ENCODE peak calls at places on chromosomes 2 and 18, in nine cellular contexts. I, G, M, B, E, Z, P, U and J are unnamed samples.

GRCh38 chr2:66874411-66874810 is 439.5 kb downstream of the MEIS1 start:
- DNase-seq in B (no peak), P (no peak), Z (no peak), U (no peak), M (no peak), G (peak), E (no peak), I (no peak), J (no peak)

GRCh38 chr2:218885981-218886447 is 5.4 kb downstream of the WNT10A start:
- DNase-seq in P (no peak), E (peak), B (peak), G (no peak), I (no peak), Z (no peak), U (no peak), M (no peak), J (no peak)

GRCh38 chr2:72136933-72137497 is 10.6 kb downstream of the CYP26B1 start:
- DNase-seq in Z (no peak), G (no peak), B (peak), U (no peak), E (no peak), P (no peak), I (no peak), M (no peak), J (no peak)

GRCh38 chr2:9699139-9699823 is 68.5 kb upstream of the YWHAQ start:
- DNase-seq in M (no peak), G (peak), P (no peak), I (no peak), Z (no peak), B (no peak), U (no peak), E (no peak), J (no peak)

GRCh38 chr2:128497461-128497860 is 178.8 kb upstream of the HS6ST1 start:
- DNase-seq in Z (no peak), E (no peak), U (no peak), M (peak), B (no peak), G (no peak), P (no peak), I (no peak), J (no peak)

GRCh38 chr2:180573951-180574350 is 406.5 kb upstream of the UBE2E3 start:
- DNase-seq in U (no peak), I (no peak), B (no peak), G (peak), M (no peak), Z (no peak), P (no peak), E (no peak), J (no peak)

GRCh38 chr18:49728542-49728941 is 84.8 kb downstream of the ACAA2 start:
- DNase-seq in U (peak), I (peak), G (no peak), Z (peak), E (no peak), B (peak), P (peak), M (peak), J (peak)

GRCh38 chr2:94874277-94874997 is 3.2 kb downstream of the TEKT4 start:
- DNase-seq in E (no peak), U (peak), Z (no peak), I (peak), P (peak), M (peak), B (peak), G (peak), J (peak)

GRCh38 chr2:46278952-46279351 is 18.3 kb upstream of the EPAS1 start:
- DNase-seq in B (no peak), U (peak), Z (no peak), G (no peak), M (no peak), I (no peak), E (no peak), P (no peak), J (no peak)

GRCh38 chr2:32632089-32632488 is 4.2 kb downstream of the TTC27 start:
- DNase-seq in M (no peak), Z (no peak), E (no peak), I (peak), P (no peak), U (no peak), G (peak), B (no peak), J (peak)

GRCh38 chr2:224850081-224850480 is 133.9 kb upstream of the CCDC195 start:
- DNase-seq in P (no peak), G (peak), Z (no peak), I (no peak), U (no peak), M (no peak), B (no peak), E (no peak), J (no peak)
- TF ChIP-seq POLR2A in P (no peak), G (no peak), Z (no peak), I (no peak), U (no peak), M (no peak), B (no peak), E (no peak), J (no peak)

DNA sequence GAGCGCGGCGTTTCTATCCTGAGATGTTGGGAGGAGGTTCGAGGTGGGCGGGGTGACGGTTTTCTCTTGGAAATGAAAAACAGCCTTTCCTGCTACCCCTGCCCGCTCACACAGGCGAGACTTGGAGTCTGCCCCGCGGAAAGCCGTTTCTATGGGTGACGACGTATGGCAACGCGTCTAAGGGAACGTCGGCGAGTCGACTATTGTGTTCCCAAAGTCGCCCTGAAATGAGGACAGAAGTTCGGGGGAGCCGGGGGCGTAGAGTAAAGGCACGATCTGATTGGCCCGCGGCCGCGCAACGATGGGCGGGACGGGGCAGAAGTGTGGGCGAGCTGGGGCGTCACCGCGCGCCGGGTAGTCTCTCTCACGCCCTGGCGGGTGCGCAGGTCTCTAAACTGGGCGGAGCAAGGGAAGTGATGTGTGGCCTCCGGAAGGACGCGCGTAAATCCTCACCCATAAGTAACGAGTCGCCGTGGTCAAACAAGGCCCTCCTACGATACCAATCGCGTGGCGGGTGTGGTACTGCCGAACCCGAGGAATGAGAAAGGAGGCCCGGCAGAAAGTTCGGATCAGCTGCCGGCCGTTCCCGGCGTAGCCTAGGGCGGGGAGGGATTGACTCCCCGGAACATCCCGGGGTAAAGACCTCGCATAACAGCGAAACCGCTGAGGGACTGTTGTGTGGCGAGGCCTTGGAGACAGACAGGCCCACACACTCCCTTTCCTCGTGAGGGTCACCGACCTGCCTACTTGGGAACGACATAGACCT is 89.6 kb downstream of the FAM161A start:
- DNase-seq in P (peak), U (peak), I (peak), E (peak), Z (peak), M (peak), B (peak), G (peak), J (peak)
- TF ChIP-seq POLR2A in P (peak), U (peak), I (peak), E (peak), Z (peak), M (peak), B (peak), G (peak), J (peak)

GRCh38 chr2:234491281-234491680 is 5.6 kb downstream of the ARL4C start:
- DNase-seq in E (no peak), M (no peak), G (no peak), B (no peak), P (no peak), U (no peak), Z (no peak), I (no peak), J (no peak)

GRCh38 chr2:234491897-234492296 is 5.0 kb downstream of the ARL4C start:
- DNase-seq in U (no peak), Z (no peak), E (no peak), B (no peak), I (no peak), G (no peak), M (no peak), P (no peak), J (no peak)

GRCh38 chr2:234494361-234495075 is 2.4 kb downstream of the ARL4C start:
- DNase-seq in E (no peak), M (no peak), P (no peak), G (peak), B (no peak), Z (no peak), U (no peak), I (no peak), J (no peak)

GRCh38 chr2:234493117-234493516 is 3.8 kb downstream of the ARL4C start:
- DNase-seq in E (no peak), G (no peak), Z (no peak), M (no peak), I (no peak), B (no peak), U (no peak), P (no peak), J (no peak)

DNA sequence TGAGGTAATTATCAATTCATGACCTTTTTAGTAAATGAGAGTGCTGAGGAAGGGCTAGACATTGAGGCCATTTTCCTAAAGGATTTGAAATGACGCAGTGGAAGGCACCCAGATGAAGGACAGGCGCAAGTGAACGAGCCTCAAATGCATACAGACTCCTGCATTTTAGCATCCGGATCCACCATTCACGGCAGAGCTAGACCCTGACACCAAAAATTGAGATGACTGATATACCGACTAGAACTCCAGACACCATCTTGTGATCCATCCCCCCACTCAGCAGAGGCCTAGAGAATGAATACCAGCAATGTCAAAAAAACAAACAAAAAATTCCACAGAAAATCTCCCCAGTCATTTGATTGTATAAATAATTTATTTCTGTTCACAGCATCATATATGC is 4.2 kb downstream of the ARL4C start:
- DNase-seq in E (no peak), P (no peak), I (no peak), B (no peak), U (no peak), Z (no peak), M (no peak), G (no peak), J (no peak)
- TF ChIP-seq POLR2A in E (no peak), P (no peak), I (no peak), B (no peak), U (no peak), Z (no peak), M (no peak), G (no peak), J (no peak)

GRCh38 chr18:34522627-34523026 is 187.5 kb upstream of the DTNA start:
- DNase-seq in Z (no peak), M (peak), E (no peak), G (no peak), I (no peak), P (no peak), U (peak), B (no peak), J (no peak)
- TF ChIP-seq POLR2A in Z (no peak), M (no peak), E (no peak), G (no peak), I (no peak), P (no peak), U (no peak), B (no peak), J (no peak)

DNA sequence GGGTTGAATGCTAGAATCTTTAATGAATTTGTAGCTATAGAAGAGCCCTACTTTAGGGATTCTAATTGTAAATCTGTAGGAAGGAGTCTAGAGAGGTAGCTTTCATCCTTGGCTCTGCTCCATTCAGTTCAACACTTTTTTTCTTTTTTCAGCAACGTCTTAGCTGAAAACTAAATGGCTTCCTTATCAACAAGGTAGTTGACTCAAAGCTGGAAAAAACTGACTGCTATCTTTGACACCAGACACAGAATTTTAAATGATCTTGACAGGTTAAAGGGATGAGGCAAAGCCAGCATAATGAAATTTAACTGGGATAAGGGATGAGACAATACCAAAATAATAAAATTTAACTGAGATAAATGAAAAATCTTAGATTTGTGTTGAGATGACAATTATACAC is 54.9 kb downstream of the TMEFF2 start:
- DNase-seq in E (no peak), I (no peak), P (no peak), M (no peak), U (no peak), G (no peak), B (no peak), Z (no peak), J (no peak)
- TF ChIP-seq POLR2A in E (no peak), I (no peak), P (no peak), M (no peak), U (no peak), G (no peak), B (no peak), Z (no peak), J (no peak)

GRCh38 chr2:97995734-97996624 is at the start of gene TMEM131:
- DNase-seq in G (peak), I (peak), E (peak), P (peak), U (peak), M (peak), Z (peak), B (peak), J (peak)
- TF ChIP-seq POLR2A in G (no peak), I (peak), E (peak), P (peak), U (peak), M (no peak), Z (no peak), B (peak), J (peak)